ENCODE peak calls at places on chromosome 18, in ten cellular contexts. One of them, this sample, is unnamed.

GRCh38 chr18:12779043-12779442 is 76.2 kb downstream of the PSMG2 start:
- DNase-seq in midbrain: no peak
- DNase-seq in DMS153: no peak
- DNase-seq in frontal cortex: no peak
- DNase-seq in GM23338: no peak
- DNase-seq in tibial nerve: no peak
- DNase-seq in T47D: no peak
- DNase-seq in activated T-cell treated with anti-CD3 and anti-CD28 coated beads for 24 hours: no peak
- DNase-seq in GDM1: no peak
- DNase-seq in erythroblast: no peak
- DNase-seq in this sample: no peak

GRCh38 chr18:35326695-35327387 is 17.4 kb downstream of the ZNF24 start:
- DNase-seq in midbrain: no peak
- DNase-seq in DMS153: no peak
- DNase-seq in frontal cortex: no peak
- DNase-seq in GM23338: no peak
- DNase-seq in tibial nerve: no peak
- DNase-seq in T47D: no peak
- DNase-seq in activated T-cell treated with anti-CD3 and anti-CD28 coated beads for 24 hours: no peak
- DNase-seq in GDM1: no peak
- DNase-seq in erythroblast: no peak
- DNase-seq in this sample: no peak

GRCh38 chr18:52046842-52047241 is 293.2 kb upstream of the DCC start:
- DNase-seq in midbrain: no peak
- DNase-seq in DMS153: no peak
- DNase-seq in frontal cortex: no peak
- DNase-seq in GM23338: no peak
- DNase-seq in tibial nerve: no peak
- DNase-seq in T47D: no peak
- DNase-seq in activated T-cell treated with anti-CD3 and anti-CD28 coated beads for 24 hours: no peak
- DNase-seq in GDM1: no peak
- DNase-seq in erythroblast: no peak
- DNase-seq in this sample: no peak

GRCh38 chr18:62281684-62282083 is 43.4 kb upstream of the TNFRSF11A start:
- DNase-seq in midbrain: no peak
- DNase-seq in DMS153: no peak
- DNase-seq in frontal cortex: no peak
- DNase-seq in GM23338: no peak
- DNase-seq in tibial nerve: no peak
- DNase-seq in T47D: no peak
- DNase-seq in activated T-cell treated with anti-CD3 and anti-CD28 coated beads for 24 hours: no peak
- DNase-seq in GDM1: no peak
- DNase-seq in erythroblast: no peak
- DNase-seq in this sample: no peak

GRCh38 chr18:35158728-35159443 is 81.9 kb upstream of the ZNF397 start:
- DNase-seq in midbrain: no peak
- DNase-seq in DMS153: peak
- DNase-seq in frontal cortex: no peak
- DNase-seq in GM23338: no peak
- DNase-seq in tibial nerve: no peak
- DNase-seq in T47D: no peak
- DNase-seq in activated T-cell treated with anti-CD3 and anti-CD28 coated beads for 24 hours: no peak
- DNase-seq in GDM1: peak
- DNase-seq in erythroblast: no peak
- DNase-seq in this sample: no peak

GRCh38 chr18:11654736-11655604 is 34.1 kb upstream of the GNAL start:
- DNase-seq in midbrain: peak
- DNase-seq in DMS153: no peak
- DNase-seq in frontal cortex: peak
- DNase-seq in GM23338: peak
- DNase-seq in tibial nerve: no peak
- DNase-seq in T47D: peak
- DNase-seq in activated T-cell treated with anti-CD3 and anti-CD28 coated beads for 24 hours: peak
- DNase-seq in GDM1: no peak
- DNase-seq in erythroblast: peak
- DNase-seq in this sample: no peak

GRCh38 chr18:825891-826585 is 14.0 kb upstream of the YES1 start:
- DNase-seq in midbrain: no peak
- DNase-seq in DMS153: no peak
- DNase-seq in frontal cortex: no peak
- DNase-seq in GM23338: no peak
- DNase-seq in tibial nerve: no peak
- DNase-seq in T47D: no peak
- DNase-seq in activated T-cell treated with anti-CD3 and anti-CD28 coated beads for 24 hours: no peak
- DNase-seq in GDM1: no peak
- DNase-seq in erythroblast: no peak
- DNase-seq in this sample: peak

GRCh38 chr18:50582500-50582899 is 22.6 kb downstream of the MAPK4 start:
- DNase-seq in midbrain: no peak
- DNase-seq in DMS153: no peak
- DNase-seq in frontal cortex: no peak
- DNase-seq in GM23338: no peak
- DNase-seq in tibial nerve: no peak
- DNase-seq in T47D: no peak
- DNase-seq in activated T-cell treated with anti-CD3 and anti-CD28 coated beads for 24 hours: no peak
- DNase-seq in GDM1: no peak
- DNase-seq in erythroblast: no peak
- DNase-seq in this sample: no peak

GRCh38 chr18:21191596-21192307 is 50.3 kb upstream of the GREB1L start:
- DNase-seq in midbrain: peak
- DNase-seq in DMS153: peak
- DNase-seq in frontal cortex: peak
- DNase-seq in GM23338: peak
- DNase-seq in tibial nerve: no peak
- DNase-seq in T47D: peak
- DNase-seq in activated T-cell treated with anti-CD3 and anti-CD28 coated beads for 24 hours: no peak
- DNase-seq in GDM1: no peak
- DNase-seq in erythroblast: peak
- DNase-seq in this sample: peak

GRCh38 chr18:43656547-43656946 is 379.3 kb upstream of the SYT4 start:
- DNase-seq in midbrain: no peak
- DNase-seq in DMS153: no peak
- DNase-seq in frontal cortex: no peak
- DNase-seq in GM23338: no peak
- DNase-seq in tibial nerve: no peak
- DNase-seq in T47D: no peak
- DNase-seq in activated T-cell treated with anti-CD3 and anti-CD28 coated beads for 24 hours: no peak
- DNase-seq in GDM1: no peak
- DNase-seq in erythroblast: no peak
- DNase-seq in this sample: no peak

GRCh38 chr18:8217041-8217564 is 392.1 kb upstream of the RAB12 start:
- DNase-seq in midbrain: no peak
- DNase-seq in DMS153: no peak
- DNase-seq in frontal cortex: no peak
- DNase-seq in GM23338: peak
- DNase-seq in tibial nerve: no peak
- DNase-seq in T47D: no peak
- DNase-seq in activated T-cell treated with anti-CD3 and anti-CD28 coated beads for 24 hours: no peak
- DNase-seq in GDM1: no peak
- DNase-seq in erythroblast: no peak
- DNase-seq in this sample: no peak

GRCh38 chr18:28905509-28905908 is 728.6 kb upstream of the CDH2 start:
- DNase-seq in midbrain: no peak
- DNase-seq in DMS153: no peak
- DNase-seq in frontal cortex: no peak
- DNase-seq in GM23338: no peak
- DNase-seq in tibial nerve: no peak
- DNase-seq in T47D: no peak
- DNase-seq in activated T-cell treated with anti-CD3 and anti-CD28 coated beads for 24 hours: no peak
- DNase-seq in GDM1: no peak
- DNase-seq in erythroblast: no peak
- DNase-seq in this sample: no peak

GRCh38 chr18:31565345-31565744 is 26.3 kb upstream of the TTR start:
- DNase-seq in midbrain: no peak
- DNase-seq in DMS153: no peak
- DNase-seq in frontal cortex: no peak
- DNase-seq in GM23338: no peak
- DNase-seq in tibial nerve: no peak
- DNase-seq in T47D: no peak
- DNase-seq in activated T-cell treated with anti-CD3 and anti-CD28 coated beads for 24 hours: no peak
- DNase-seq in GDM1: no peak
- DNase-seq in erythroblast: no peak
- DNase-seq in this sample: no peak

GRCh38 chr18:10142496-10143160 is 228.8 kb downstream of the VAPA start:
- DNase-seq in midbrain: no peak
- DNase-seq in DMS153: no peak
- DNase-seq in frontal cortex: no peak
- DNase-seq in GM23338: no peak
- DNase-seq in tibial nerve: no peak
- DNase-seq in T47D: no peak
- DNase-seq in activated T-cell treated with anti-CD3 and anti-CD28 coated beads for 24 hours: no peak
- DNase-seq in GDM1: no peak
- DNase-seq in erythroblast: no peak
- DNase-seq in this sample: no peak

GRCh38 chr18:13452448-13452811 is 233.9 kb downstream of the LDLRAD4 start:
- DNase-seq in midbrain: no peak
- DNase-seq in DMS153: no peak
- DNase-seq in frontal cortex: no peak
- DNase-seq in GM23338: peak
- DNase-seq in tibial nerve: no peak
- DNase-seq in T47D: no peak
- DNase-seq in activated T-cell treated with anti-CD3 and anti-CD28 coated beads for 24 hours: no peak
- DNase-seq in GDM1: no peak
- DNase-seq in erythroblast: no peak
- DNase-seq in this sample: no peak

GRCh38 chr18:33821503-33821902 is 243.5 kb downstream of the ASXL3 start:
- DNase-seq in midbrain: no peak
- DNase-seq in DMS153: no peak
- DNase-seq in frontal cortex: no peak
- DNase-seq in GM23338: no peak
- DNase-seq in tibial nerve: no peak
- DNase-seq in T47D: no peak
- DNase-seq in activated T-cell treated with anti-CD3 and anti-CD28 coated beads for 24 hours: no peak
- DNase-seq in GDM1: no peak
- DNase-seq in erythroblast: no peak
- DNase-seq in this sample: no peak

This sample was measured in DMS79 treated with DMSO at 0.1 percent for 48 hours.